ENCODE peak calls at places on chromosomes 11 and 22, in ten cellular contexts. N, E, C, R, F, W, Z, Q, M and L are unnamed samples.
A peak's percentile ranks its signal among the peaks of the same experiment; 100 is the strongest.

GRCh38 chr11:27770576-27770975 is 70.3 kb upstream of the BDNF start:
- DNase-seq in N (peak; percentile 1), E (no peak), C (no peak), R (no peak), F (no peak), W (peak; percentile 30), Z (no peak), Q (no peak), M (no peak), L (peak; percentile 92)

GRCh38 chr11:11218287-11218986 is 134.6 kb downstream of the CSNK2A3 start:
- DNase-seq in N (no peak), E (no peak), C (no peak), R (no peak), F (no peak), W (no peak), Z (no peak), Q (no peak), M (no peak), L (peak; percentile 3)

GRCh38 chr11:90250970-90251369 is 28.1 kb upstream of the CHORDC1 start:
- DNase-seq in N (no peak), E (no peak), C (no peak), R (no peak), F (peak; percentile 12), W (no peak), Z (no peak), Q (no peak), M (no peak), L (no peak)

GRCh38 chr11:7020183-7020917 is at the start of the genes NLRP14 and ZNF214:
- DNase-seq in N (peak; percentile 94), E (peak; percentile 87), C (peak; percentile 89), R (peak; percentile 97), F (no peak), W (peak; percentile 59), Z (peak; percentile 95), Q (peak; percentile 94), M (no peak), L (peak; percentile 78)

GRCh38 chr11:125944350-125945010 is 1.4 kb upstream of the VSIG10L2 start:
- DNase-seq in N (no peak), E (no peak), C (no peak), R (no peak), F (no peak), W (no peak), Z (no peak), Q (no peak), M (peak; percentile 13), L (no peak)

GRCh38 chr11:30855383-30856006 is 269.3 kb upstream of the MPPED2 start:
- DNase-seq in N (peak; percentile 13), E (peak; percentile 20), C (no peak), R (peak; percentile 52), F (peak; percentile 3), W (no peak), Z (no peak), Q (no peak), M (no peak), L (peak; percentile 22)

GRCh38 chr22:22348127-22348814 is 103.7 kb downstream of the VPREB1 start:
- DNase-seq in N (peak; percentile 5), E (no peak), C (no peak), R (no peak), F (peak; percentile 19), W (no peak), Z (no peak), Q (no peak), M (no peak), L (peak; percentile 7)

GRCh38 chr11:46160100-46160499 is 38.8 kb upstream of the PHF21A start:
- DNase-seq in N (no peak), E (no peak), C (no peak), R (peak; percentile 10), F (no peak), W (peak; percentile 83), Z (no peak), Q (no peak), M (no peak), L (peak; percentile 43)

GRCh38 chr11:109984634-109985289 is 108.4 kb upstream of the ZC3H12C start:
- DNase-seq in N (peak; percentile 7), E (peak; percentile 9), C (no peak), R (no peak), F (peak; percentile 44), W (no peak), Z (no peak), Q (no peak), M (no peak), L (no peak)

GRCh38 chr11:7582338-7582985 is 68.7 kb downstream of the PPFIBP2 start:
- DNase-seq in N (no peak), E (no peak), C (no peak), R (no peak), F (no peak), W (no peak), Z (no peak), Q (no peak), M (no peak), L (no peak)

GRCh38 chr22:41526802-41527799 is 17.2 kb downstream of the POLR3H start:
- DNase-seq in N (peak; percentile 42), E (peak; percentile 39), C (no peak), R (peak; percentile 29), F (peak; percentile 49), W (peak; percentile 46), Z (no peak), Q (peak; percentile 67), M (peak; percentile 82), L (no peak)

GRCh38 chr11:47233989-47234668 is 14.5 kb downstream of the ACP2 start:
- DNase-seq in N (peak; percentile 91), E (peak; percentile 68), C (no peak), R (no peak), F (peak; percentile 61), W (no peak), Z (no peak), Q (no peak), M (no peak), L (peak; percentile 72)

GRCh38 chr11:80873309-80873999 is 1432.6 kb upstream of the TENM4 start:
- DNase-seq in N (peak; percentile 86), E (no peak), C (no peak), R (no peak), F (peak; percentile 49), W (peak; percentile 14), Z (no peak), Q (no peak), M (no peak), L (peak; percentile 90)

GRCh38 chr22:33832558-33833151 is 87.6 kb downstream of the LARGE1 start:
- DNase-seq in N (no peak), E (no peak), C (no peak), R (no peak), F (no peak), W (no peak), Z (no peak), Q (no peak), M (no peak), L (no peak)

GRCh38 chr11:134578807-134579708 is 167.0 kb upstream of the B3GAT1 start:
- DNase-seq in N (no peak), E (no peak), C (no peak), R (peak; percentile 34), F (peak; percentile 46), W (peak; percentile 7), Z (no peak), Q (no peak), M (no peak), L (no peak)

GRCh38 chr11:61762216-61762615 is 9.8 kb downstream of the MYRF start:
- DNase-seq in N (no peak), E (no peak), C (no peak), R (no peak), F (no peak), W (no peak), Z (no peak), Q (no peak), M (no peak), L (no peak)

GRCh38 chr11:47667135-47667534 is 24.8 kb upstream of the MTCH2 start:
- DNase-seq in N (no peak), E (no peak), C (no peak), R (no peak), F (no peak), W (no peak), Z (no peak), Q (no peak), M (no peak), L (no peak)

GRCh38 chr22:38467904-38468760 is at the start of gene KDELR3:
- DNase-seq in N (peak; percentile 68), E (peak; percentile 75), C (peak; percentile 56), R (peak; percentile 61), F (peak; percentile 69), W (peak; percentile 71), Z (peak; percentile 49), Q (peak; percentile 77), M (no peak), L (peak; percentile 50)
- TF ChIP-seq CTCF in N (peak; percentile 30), E (peak; percentile 38), C (no peak), R (peak; percentile 14), F (peak; percentile 14), W (peak; percentile 49), Z (peak; percentile 3), Q (no peak), M (no peak), L (no peak)

DNA sequence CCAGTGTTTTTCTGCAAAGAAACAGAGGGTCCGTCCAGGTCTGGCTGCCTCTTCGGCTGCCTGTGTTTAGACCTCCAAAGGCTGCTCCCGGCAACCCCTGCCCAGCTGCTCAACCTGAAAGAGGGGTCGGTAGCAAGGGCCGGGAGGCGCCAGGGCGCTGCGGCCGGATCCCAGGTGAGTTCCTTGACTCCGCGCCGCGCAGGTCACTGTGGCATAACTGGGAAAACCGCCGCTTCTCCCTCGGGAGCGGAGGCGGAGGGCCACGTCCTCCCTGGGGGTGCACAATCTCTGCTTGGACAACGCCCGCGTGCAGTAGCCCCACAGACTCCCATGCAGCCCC is 1.0 kb upstream of the BRSK2 start:
- DNase-seq in N (no peak), E (no peak), C (peak; percentile 70), R (peak; percentile 21), F (no peak), W (no peak), Z (no peak), Q (no peak), M (no peak), L (no peak)
- H3K4me3 ChIP-seq in N (peak overlapping the region; percentile 58), E (peak overlapping the region; percentile 63), C (peak overlapping the region; percentile 69), R (peak overlapping the region; percentile 25), F (no peak overlapping the region), W (no peak overlapping the region), Z (peak overlapping the region; percentile 42), Q (peak overlapping the region; percentile 60), M (peak overlapping the region; percentile 78), L (no peak overlapping the region)

GRCh38 chr22:38056969-38057841 is at the start of gene PICK1:
- DNase-seq in N (peak; percentile 85), E (peak; percentile 88), C (peak; percentile 95), R (peak; percentile 91), F (peak; percentile 44), W (peak; percentile 88), Z (peak; percentile 77), Q (peak; percentile 91), M (peak; percentile 86), L (peak; percentile 81)
- TF ChIP-seq CTCF in N (no peak), E (no peak), C (no peak), R (no peak), F (no peak), W (no peak), Z (peak; percentile 53), Q (no peak), M (no peak), L (peak; percentile 12)

DNA sequence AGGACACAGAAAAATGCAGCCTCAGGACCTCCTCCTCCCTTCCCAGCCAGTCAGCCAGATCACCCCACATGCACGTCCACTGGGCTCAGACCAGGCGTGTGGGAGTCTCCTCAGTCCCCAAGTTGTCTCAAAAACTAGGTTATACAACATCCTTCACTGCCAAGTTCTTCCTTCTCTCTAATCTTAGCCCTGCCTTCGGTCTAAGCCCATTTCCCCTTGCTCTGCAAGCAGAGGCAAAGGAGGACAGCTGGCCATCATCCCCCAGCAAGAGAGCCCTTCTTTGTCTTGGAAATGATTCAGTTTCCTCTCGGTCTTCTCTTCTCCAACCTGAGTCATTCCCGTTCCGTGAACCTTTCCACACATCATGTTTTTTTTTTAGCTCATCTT is 14.0 kb upstream of the NRGN start:
- DNase-seq in N (peak; percentile 85), E (no peak), C (peak; percentile 57), R (no peak), F (peak; percentile 80), W (no peak), Z (no peak), Q (no peak), M (no peak), L (peak; percentile 81)
- H3K4me3 ChIP-seq in N (peak overlapping the region; percentile 18), E (no peak overlapping the region), C (no peak overlapping the region), R (no peak overlapping the region), F (peak overlapping the region; percentile 30), W (no peak overlapping the region), Z (no peak overlapping the region), Q (peak overlapping the region; percentile 30), M (no peak overlapping the region), L (no peak overlapping the region)